ENCODE peak calls at places on chromosomes 6 and 20, in four cellular contexts. S is EL, I is heart left ventricle, J is SHP77 treated with DMSO at 0.1 percent for 48 hours. F is an unnamed sample.

GRCh38 chr6:2902470-2902762 is 693 bp downstream of the SERPINB9 start:
- DNase-seq in S (no peak), I (no peak), J (no peak), F (no peak)

GRCh38 chr6:134724653-134725340 is 225.1 kb downstream of the ALDH8A1 start:
- DNase-seq in S (peak), I (peak), J (no peak), F (peak)

GRCh38 chr6:158911746-158912158 is 88.2 kb downstream of the RSPH3 start:
- DNase-seq in S (no peak), I (no peak), J (no peak), F (no peak)

GRCh38 chr6:47709160-47709559 is 10.8 kb downstream of the ADGRF4 start:
- DNase-seq in S (no peak), I (no peak), J (no peak), F (no peak)

GRCh38 chr6:150928882-150929281 is 63.4 kb downstream of the MTHFD1L start:
- DNase-seq in S (no peak), I (no peak), J (no peak), F (no peak)

GRCh38 chr6:153208706-153209105 is 77.6 kb upstream of the RGS17 start:
- DNase-seq in S (no peak), I (peak), J (peak), F (no peak)

GRCh38 chr20:47677314-47678129 is 107.8 kb downstream of the SULF2 start:
- DNase-seq in S (peak), I (no peak), J (peak), F (no peak)

GRCh38 chr6:3379482-3380060 is 77.3 kb downstream of the SLC22A23 start:
- DNase-seq in S (no peak), I (no peak), J (no peak), F (peak)

GRCh38 chr6:44131880-44132279 is 4.5 kb downstream of the TMEM63B start:
- DNase-seq in S (no peak), I (no peak), J (no peak), F (no peak)

GRCh38 chr6:21935561-21936028 is 342.0 kb downstream of the SOX4 start:
- DNase-seq in S (peak), I (no peak), J (peak), F (peak)

GRCh38 chr20:32970115-32970972 is 33.9 kb downstream of the SUN5 start:
- DNase-seq in S (no peak), I (no peak), J (no peak), F (no peak)

GRCh38 chr6:161439093-161439492 is 165.2 kb upstream of the AGPAT4 start:
- DNase-seq in S (peak), I (peak), J (peak), F (peak)

GRCh38 chr6:10627800-10628199 is 66.6 kb downstream of the C6orf52 start:
- DNase-seq in S (no peak), I (no peak), J (no peak), F (no peak)

GRCh38 chr6:30006170-30007131 is 54.6 kb upstream of the POLR1H start:
- DNase-seq in S (no peak), I (peak), J (no peak), F (no peak)

GRCh38 chr6:142854589-142855488 is 90.1 kb downstream of the HIVEP2 start:
- DNase-seq in S (no peak), I (no peak), J (no peak), F (no peak)

GRCh38 chr6:167341038-167341613 is 16.2 kb downstream of the TTLL2 start:
- DNase-seq in S (no peak), I (no peak), J (peak), F (no peak)

GRCh38 chr6:110826236-110827129 is 11.2 kb upstream of the CDK19 start:
- DNase-seq in S (peak), I (no peak), J (no peak), F (no peak)

GRCh38 chr20:57211949-57212889 is 54.2 kb downstream of the BMP7 start:
- DNase-seq in S (peak), I (peak), J (no peak), F (peak)

GRCh38 chr6:104682722-104683643 is 176.7 kb downstream of the HACE1 start:
- DNase-seq in S (peak), I (peak), J (peak), F (peak)

GRCh38 chr20:37907677-37908397 is 4.9 kb downstream of the VSTM2L start:
- DNase-seq in S (peak), I (no peak), J (no peak), F (peak)

GRCh38 chr20:45128066-45128465 is 3.8 kb upstream of the WFDC12 start:
- DNase-seq in S (no peak), I (no peak), J (no peak), F (no peak)

GRCh38 chr20:54172532-54172855 is 1.3 kb downstream of the CYP24A1 start:
- DNase-seq in S (no peak), I (no peak), J (no peak), F (no peak)

F was measured in astrocyte of the spinal cord.